ENCODE peak calls at places on chromosome 22, in four cellular contexts. Q is tibial nerve, J is stomach, D is IMR-90. E is an unnamed sample.

GRCh38 chr22:20027966-20028854 is 7.3 kb downstream of the TANGO2 start:
- DNase-seq in Q (no peak), J (no peak), D (no peak), E (no peak)

GRCh38 chr22:38446018-38446601 is 8.9 kb downstream of the KCNJ4 start:
- DNase-seq in Q (no peak), J (no peak), D (no peak), E (no peak)

GRCh38 chr22:36902143-36902911 is 11.1 kb upstream of the CSF2RB start:
- DNase-seq in Q (no peak), J (no peak), D (no peak), E (no peak)

GRCh38 chr22:25908755-25909154 is 166.8 kb downstream of the MYO18B start:
- DNase-seq in Q (no peak), J (no peak), D (no peak), E (no peak)

GRCh38 chr22:39278040-39278439 is 33.3 kb upstream of the PDGFB start:
- DNase-seq in Q (no peak), J (no peak), D (peak; percentile 53), E (no peak)

GRCh38 chr22:19466848-19467752 is 11.9 kb downstream of the UFD1 start:
- DNase-seq in Q (no peak), J (no peak), D (no peak), E (no peak)

GRCh38 chr22:38572065-38572464 is 2.1 kb upstream of the DMC1 start:
- DNase-seq in Q (no peak), J (no peak), D (peak; percentile 62), E (peak; percentile 36)

GRCh38 chr22:27687984-27688545 is 113.5 kb downstream of the MN1 start:
- DNase-seq in Q (no peak), J (no peak), D (no peak), E (no peak)

GRCh38 chr22:19891350-19892248 is 36.9 kb upstream of the GNB1L start:
- DNase-seq in Q (no peak), J (no peak), D (peak; percentile 89), E (no peak)

GRCh38 chr22:17548756-17549035 is 14.6 kb upstream of the SLC25A18 start:
- DNase-seq in Q (no peak), J (no peak), D (no peak), E (no peak)

GRCh38 chr22:49568751-49569285 is 258.9 kb downstream of the BRD1 start:
- DNase-seq in Q (peak; percentile 4), J (no peak), D (no peak), E (no peak)

GRCh38 chr22:43270314-43270908 is 72.8 kb downstream of the SCUBE1 start:
- DNase-seq in Q (no peak), J (no peak), D (no peak), E (no peak)

GRCh38 chr22:19125011-19125410 is 2.8 kb upstream of the DGCR2 start:
- DNase-seq in Q (no peak), J (no peak), D (no peak), E (no peak)

GRCh38 chr22:17733484-17733883 is 40.8 kb downstream of the BID start:
- DNase-seq in Q (no peak), J (no peak), D (peak; percentile 64), E (no peak)

GRCh38 chr22:17742528-17742902 is 31.8 kb downstream of the BID start:
- DNase-seq in Q (no peak), J (peak; percentile 62), D (peak; percentile 66), E (peak; percentile 74)

GRCh38 chr22:26273011-26273675 is 103.9 kb downstream of the SEZ6L start:
- DNase-seq in Q (no peak), J (no peak), D (no peak), E (no peak)

GRCh38 chr22:18070041-18070440 is 7.7 kb upstream of the PEX26 start:
- DNase-seq in Q (no peak), J (no peak), D (no peak), E (no peak)

GRCh38 chr22:36235585-36235984 is 3.7 kb downstream of the APOL2 start:
- DNase-seq in Q (no peak), J (no peak), D (no peak), E (no peak)

GRCh38 chr22:19523240-19524169 is 705 bp downstream of the CLDN5 start:
- DNase-seq in Q (no peak), J (no peak), D (peak; percentile 9), E (no peak)

GRCh38 chr22:35375031-35375430 is 5.9 kb upstream of the HMOX1 start:
- DNase-seq in Q (no peak), J (no peak), D (peak; percentile 62), E (no peak)

GRCh38 chr22:19705181-19705934 is 8.9 kb upstream of the SEPTIN5 start:
- DNase-seq in Q (no peak), J (no peak), D (no peak), E (no peak)

GRCh38 chr22:31488988-31489617 is 539 bp downstream of the EIF4ENIF1 start:
- DNase-seq in Q (no peak), J (peak; percentile 36), D (peak; percentile 7), E (peak; percentile 45)

GRCh38 chr22:26259510-26259909 is 90.2 kb downstream of the SEZ6L start:
- DNase-seq in Q (no peak), J (no peak), D (peak; percentile 8), E (no peak)

GRCh38 chr22:49450521-49450920 is 377.2 kb downstream of the BRD1 start:
- DNase-seq in Q (no peak), J (no peak), D (no peak), E (no peak)

GRCh38 chr22:40240160-40240559 is 62.4 kb downstream of the TNRC6B start:
- DNase-seq in Q (no peak), J (no peak), D (no peak), E (no peak)

GRCh38 chr22:37747090-37747714 is 50.4 kb downstream of the TRIOBP start:
- DNase-seq in Q (no peak), J (no peak), D (peak; percentile 66), E (peak; percentile 60)

GRCh38 chr22:21448627-21449416 is 18.4 kb upstream of the TMEM191C start:
- DNase-seq in Q (peak; percentile 9), J (peak; percentile 22), D (no peak), E (no peak)

GRCh38 chr22:37228106-37229011 is 15.7 kb downstream of the RAC2 start:
- DNase-seq in Q (no peak), J (no peak), D (peak; percentile 27), E (no peak)

DNA sequence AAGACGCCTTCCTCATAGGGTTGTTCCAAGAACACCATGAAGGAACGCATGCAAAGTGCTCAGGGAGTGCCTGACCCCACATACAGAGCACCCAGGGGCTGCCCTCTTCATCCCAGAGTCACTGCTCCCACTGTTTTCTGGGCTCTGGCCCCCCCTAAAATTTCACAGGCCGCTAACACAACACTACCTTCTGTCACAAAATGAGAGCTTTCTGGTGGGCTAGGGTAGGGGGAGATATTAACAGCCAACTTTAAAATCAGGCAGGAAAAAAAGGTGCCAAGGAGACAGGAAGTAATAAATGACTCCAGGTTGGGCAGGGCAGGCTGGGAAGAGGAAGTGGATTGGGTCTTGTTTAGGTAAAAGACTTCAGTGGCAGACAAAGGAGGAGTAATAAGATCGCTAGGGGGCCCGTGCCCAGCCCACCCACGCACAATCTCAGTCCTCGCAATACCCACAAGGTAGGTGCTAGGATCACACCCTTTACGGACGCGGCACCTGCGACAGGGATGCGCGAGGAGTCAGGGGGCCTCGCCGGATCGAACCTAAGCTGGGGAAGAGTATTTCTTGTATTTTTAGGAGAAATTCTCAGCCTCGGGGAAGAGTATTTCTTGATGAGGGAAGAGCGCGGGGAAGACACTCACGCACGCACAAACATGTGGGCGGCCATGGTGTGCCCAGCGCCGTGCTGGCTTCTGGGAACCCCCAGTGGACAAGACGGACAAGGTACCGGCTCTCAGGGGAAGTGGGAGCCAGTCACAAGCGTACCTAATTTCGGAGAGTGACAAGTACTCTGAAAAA is 911 bp upstream of the FAM118A start:
- DNase-seq in Q (no peak), J (no peak), D (no peak), E (no peak)
- H3K27ac ChIP-seq in Q (no peak overlapping the region), J (peak overlapping the region; percentile 91), D (peak overlapping the region; percentile 90), E (peak overlapping the region; percentile 92)

GRCh38 chr22:48263431-48263765 is 1500.9 kb downstream of the TBC1D22A start:
- DNase-seq in Q (no peak), J (no peak), D (no peak), E (no peak)
- TF ChIP-seq CTCF in Q (no peak), J (no peak), D (no peak), E (no peak)

GRCh38 chr22:41845380-41846267 is 12.7 kb downstream of the SREBF2 start:
- DNase-seq in Q (no peak), J (peak; percentile 41), D (no peak), E (no peak)
- H3K27ac ChIP-seq in Q (peak overlapping the region; percentile 68), J (peak overlapping the region; percentile 76), D (no peak overlapping the region), E (no peak overlapping the region)

DNA sequence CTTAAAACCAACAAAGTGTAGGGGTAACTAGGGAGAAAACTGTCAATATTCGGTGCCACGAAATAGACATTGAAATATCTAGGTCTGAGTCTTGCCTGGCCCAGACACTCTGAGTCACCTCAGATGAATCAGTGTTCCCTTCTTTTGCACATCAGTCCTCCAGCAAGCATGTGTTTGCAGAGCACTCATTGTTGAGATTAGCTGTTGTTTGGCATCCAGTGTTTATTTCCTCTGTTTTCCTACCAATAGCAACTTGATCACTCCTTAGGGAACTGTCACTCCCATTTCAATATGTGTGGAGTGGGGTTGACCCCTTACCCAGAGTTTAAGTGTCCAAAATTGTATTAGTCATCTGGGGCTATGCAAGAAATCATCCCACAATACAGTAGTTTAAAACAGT is 4.7 kb upstream of the ASCC2 start:
- DNase-seq in Q (no peak), J (no peak), D (peak; percentile 91), E (no peak)
- TF ChIP-seq CTCF in Q (no peak), J (no peak), D (no peak), E (no peak)

GRCh38 chr22:29570912-29571549 is 9.9 kb downstream of the NIPSNAP1 start:
- DNase-seq in Q (no peak), J (no peak), D (no peak), E (no peak)
- H3K27ac ChIP-seq in Q (no peak overlapping the region), J (no peak overlapping the region), D (no peak overlapping the region), E (no peak overlapping the region)

DNA sequence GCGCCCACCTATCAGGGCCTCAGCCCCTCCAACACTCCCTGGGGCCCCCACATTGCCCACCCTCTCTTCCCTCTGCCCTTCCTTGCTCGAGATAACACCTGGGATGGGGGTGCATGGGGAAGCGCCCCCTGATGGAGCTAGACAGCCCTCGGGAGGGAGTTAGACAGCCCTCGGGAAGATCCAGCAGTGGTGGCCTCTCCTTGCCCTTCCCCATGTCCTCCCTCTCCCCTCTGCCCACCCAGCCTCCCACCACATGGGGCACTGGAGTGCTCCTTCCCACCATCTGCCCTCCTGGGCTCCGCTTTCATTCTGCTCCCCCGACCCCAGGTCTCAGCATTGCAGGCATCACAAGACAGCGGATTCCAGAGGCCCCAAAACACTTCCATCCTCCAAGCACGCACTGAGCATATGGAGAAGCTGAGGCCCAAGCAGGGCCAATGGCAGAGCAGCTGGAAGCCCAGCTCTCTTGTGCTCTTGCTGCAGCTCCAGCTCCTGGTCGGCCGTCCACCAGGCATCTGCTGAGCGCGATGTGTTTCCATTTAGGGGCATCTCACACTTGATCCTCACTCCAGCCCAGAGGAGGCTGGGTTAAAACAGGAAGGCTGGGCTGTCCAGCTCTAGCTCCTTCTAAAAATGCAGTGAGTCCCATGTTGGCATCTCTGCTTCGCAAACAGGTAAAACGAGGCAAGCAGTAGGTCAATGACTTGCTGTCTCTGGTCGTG is 65.6 kb downstream of the IGLL1 start:
- DNase-seq in Q (no peak), J (no peak), D (no peak), E (no peak)
- TF ChIP-seq CTCF in Q (no peak), J (no peak), D (no peak), E (no peak)

E was measured in colonic mucosa.